ENCODE peak calls at places on chromosomes 3 and 15, in five cellular contexts. B is coronary artery, K is GM23338, N is BJ, J is thoracic aorta. Q is an unnamed sample.

GRCh38 chr15:29074045-29074444 is 188.3 kb downstream of the APBA2 start:
- DNase-seq in N (no peak), K (no peak), B (no peak), J (no peak), Q (no peak)

GRCh38 chr15:65937476-65937875 is 68.2 kb downstream of the RAB11A start:
- DNase-seq in N (no peak), J (no peak), B (no peak), K (no peak), Q (no peak)

GRCh38 chr3:182259579-182259978 is 533.7 kb upstream of the ATP11B start:
- DNase-seq in N (no peak), J (no peak), K (peak), B (no peak), Q (no peak)

GRCh38 chr15:101641894-101642293 is 10.3 kb downstream of the TM2D3 start:
- DNase-seq in K (no peak), J (no peak), B (no peak), N (no peak), Q (no peak)

GRCh38 chr3:196344663-196345062 is 6.5 kb upstream of the TM4SF19 start:
- DNase-seq in N (no peak), K (no peak), J (no peak), B (no peak), Q (no peak)

GRCh38 chr3:110378481-110378880 is 693.1 kb upstream of the NECTIN3 start:
- DNase-seq in K (no peak), B (no peak), N (no peak), J (no peak), Q (no peak)

GRCh38 chr3:75171632-75172230 is 492.4 kb upstream of the FRG2C start:
- DNase-seq in N (peak), B (no peak), K (peak), J (no peak), Q (peak)

GRCh38 chr15:40345867-40346578 is 4.8 kb upstream of the PHGR1 start:
- DNase-seq in K (no peak), J (no peak), N (no peak), B (no peak), Q (no peak)

GRCh38 chr15:71465109-71465508 is 345.2 kb upstream of the NR2E3 start:
- DNase-seq in B (no peak), K (no peak), N (no peak), J (no peak), Q (no peak)

GRCh38 chr15:69661871-69662667 is 209.5 kb downstream of the RPLP1 start:
- DNase-seq in B (peak), K (no peak), J (no peak), N (no peak), Q (no peak)

GRCh38 chr15:100687532-100688215 is 85.3 kb downstream of the ASB7 start:
- DNase-seq in K (no peak), J (no peak), B (peak), N (no peak), Q (peak)

GRCh38 chr3:163159306-163159705 is 1662.7 kb downstream of the OTOL1 start:
- DNase-seq in J (no peak), N (no peak), K (no peak), B (no peak), Q (no peak)

GRCh38 chr15:35627696-35628095 is 81.7 kb upstream of the DPH6 start:
- DNase-seq in N (no peak), K (no peak), J (no peak), B (no peak), Q (no peak)

GRCh38 chr3:118946449-118946848 is 88.2 kb downstream of the IGSF11 start:
- DNase-seq in N (no peak), K (no peak), J (no peak), B (no peak), Q (no peak)

GRCh38 chr3:24683511-24684384 is 189.1 kb upstream of the THRB start:
- DNase-seq in B (no peak), J (no peak), K (peak), N (no peak), Q (peak)

GRCh38 chr15:101647251-101647650 is 4.9 kb downstream of the TM2D3 start:
- DNase-seq in J (no peak), B (no peak), N (no peak), K (no peak), Q (no peak)

GRCh38 chr3:168864107-168865021 is 768.6 kb upstream of the GOLIM4 start:
- DNase-seq in B (no peak), K (no peak), J (no peak), N (no peak), Q (no peak)

GRCh38 chr15:40062816-40063562 is 24.0 kb upstream of the SRP14 start:
- DNase-seq in J (no peak), N (no peak), K (no peak), B (no peak), Q (no peak)

GRCh38 chr3:7567160-7567559 is 706.2 kb downstream of the GRM7 start:
- DNase-seq in K (no peak), B (no peak), N (no peak), J (no peak), Q (no peak)

GRCh38 chr3:56467108-56467507 is 1.2 kb downstream of the ERC2 start:
- DNase-seq in K (peak), J (no peak), B (no peak), N (no peak), Q (no peak)
- H3K4me3 ChIP-seq in K (peak), J (peak), B (peak), N (no peak), Q (no peak)

GRCh38 chr3:55668359-55668758 is 181.3 kb upstream of the WNT5A start:
- DNase-seq in K (no peak), N (no peak), B (no peak), J (no peak), Q (no peak)
- TF ChIP-seq CTCF in K (no peak), N (no peak), B (no peak), J (no peak), Q (no peak)

GRCh38 chr3:5572168-5572567 is 384.7 kb downstream of the EDEM1 start:
- DNase-seq in B (no peak), J (no peak), N (no peak), K (no peak), Q (no peak)

GRCh38 chr3:5579342-5579741 is 391.8 kb downstream of the EDEM1 start:
- DNase-seq in J (no peak), B (no peak), N (no peak), K (no peak), Q (no peak)

GRCh38 chr3:5580821-5581220 is 393.3 kb downstream of the EDEM1 start:
- DNase-seq in N (no peak), B (no peak), J (no peak), K (no peak), Q (no peak)

GRCh38 chr3:5581743-5582142 is 394.2 kb downstream of the EDEM1 start:
- DNase-seq in K (no peak), N (no peak), B (no peak), J (no peak), Q (no peak)

DNA sequence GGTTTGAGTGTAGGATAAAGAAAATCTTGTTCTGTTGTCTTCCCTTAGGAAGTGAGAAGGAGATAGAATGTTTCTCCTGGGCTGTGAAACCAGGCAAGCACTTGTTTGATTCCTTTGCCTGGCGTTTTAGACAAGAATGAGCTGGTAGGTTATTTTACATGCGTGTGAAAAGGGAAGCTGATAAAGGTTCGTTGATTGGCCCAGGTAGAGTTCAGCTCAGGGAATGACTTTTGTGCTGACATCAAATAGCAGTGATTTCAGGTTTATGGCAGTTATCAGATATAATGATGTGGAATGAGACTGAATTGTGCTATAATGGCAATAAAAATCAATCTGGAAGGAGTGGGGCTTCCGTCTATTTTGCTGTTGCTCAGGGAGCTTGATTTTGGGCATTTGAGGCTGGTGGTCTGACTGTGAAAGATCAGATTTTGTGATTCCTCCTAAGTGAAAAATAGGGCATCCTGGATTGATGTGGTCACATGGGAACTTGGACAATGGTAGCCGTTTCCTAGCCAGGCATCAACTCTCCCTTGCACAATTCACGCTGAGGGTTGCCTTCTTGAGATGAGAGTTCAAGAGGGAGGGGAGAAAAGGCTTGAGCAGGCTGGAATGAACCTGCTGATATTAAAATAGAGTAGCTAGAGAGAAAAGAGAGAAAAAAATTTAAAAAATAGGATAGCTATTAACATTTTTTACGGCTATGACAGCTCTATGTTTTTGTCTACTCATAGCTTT is 388.9 kb downstream of the EDEM1 start:
- DNase-seq in B (no peak), K (no peak), N (no peak), J (no peak), Q (no peak)
- H3K4me3 ChIP-seq in B (no peak), K (no peak), N (no peak), J (no peak), Q (no peak)

DNA sequence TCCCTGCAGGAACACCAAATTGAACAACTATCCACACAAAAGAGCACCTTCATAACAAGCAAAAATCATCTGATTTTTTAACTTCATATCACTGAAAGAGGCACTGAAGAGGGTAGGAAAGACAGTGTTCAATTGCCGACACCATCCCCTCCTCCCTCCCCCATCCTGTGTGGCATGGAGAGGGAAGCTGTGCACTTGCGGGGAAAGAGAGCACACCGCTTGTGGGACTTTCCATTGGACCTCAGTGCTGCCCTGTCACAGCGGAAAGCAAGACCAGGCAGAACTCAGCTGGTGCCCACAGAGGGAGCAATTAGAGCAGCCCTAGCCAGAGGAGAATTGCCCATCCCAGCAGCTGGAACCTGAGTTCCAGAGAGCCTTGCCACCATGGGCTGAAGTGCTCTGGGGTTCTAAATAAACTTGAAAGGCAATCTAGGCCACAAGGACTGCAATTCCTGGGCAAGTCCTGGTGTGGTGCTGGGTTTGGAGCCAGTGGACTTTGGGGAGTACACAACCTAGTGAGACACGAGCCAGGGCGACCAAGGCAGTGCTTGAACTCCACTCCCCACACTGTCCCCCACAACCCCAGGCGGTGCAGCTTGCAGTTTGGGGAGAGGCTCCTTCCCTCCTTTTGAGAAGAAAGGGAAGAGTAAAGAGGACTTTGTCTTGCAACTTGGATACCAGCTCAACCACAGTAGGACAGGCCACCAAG is 27.0 kb downstream of the PEAK1 start:
- DNase-seq in J (no peak), B (no peak), N (no peak), K (no peak), Q (no peak)
- TF ChIP-seq CTCF in J (no peak), B (no peak), N (no peak), K (no peak), Q (no peak)

GRCh38 chr15:89524184-89524583 is 27.8 kb upstream of the RHCG start:
- DNase-seq in K (no peak), N (no peak), J (no peak), B (no peak), Q (no peak)
- H3K4me3 ChIP-seq in K (no peak), N (no peak), J (no peak), B (no peak), Q (no peak)

DNA sequence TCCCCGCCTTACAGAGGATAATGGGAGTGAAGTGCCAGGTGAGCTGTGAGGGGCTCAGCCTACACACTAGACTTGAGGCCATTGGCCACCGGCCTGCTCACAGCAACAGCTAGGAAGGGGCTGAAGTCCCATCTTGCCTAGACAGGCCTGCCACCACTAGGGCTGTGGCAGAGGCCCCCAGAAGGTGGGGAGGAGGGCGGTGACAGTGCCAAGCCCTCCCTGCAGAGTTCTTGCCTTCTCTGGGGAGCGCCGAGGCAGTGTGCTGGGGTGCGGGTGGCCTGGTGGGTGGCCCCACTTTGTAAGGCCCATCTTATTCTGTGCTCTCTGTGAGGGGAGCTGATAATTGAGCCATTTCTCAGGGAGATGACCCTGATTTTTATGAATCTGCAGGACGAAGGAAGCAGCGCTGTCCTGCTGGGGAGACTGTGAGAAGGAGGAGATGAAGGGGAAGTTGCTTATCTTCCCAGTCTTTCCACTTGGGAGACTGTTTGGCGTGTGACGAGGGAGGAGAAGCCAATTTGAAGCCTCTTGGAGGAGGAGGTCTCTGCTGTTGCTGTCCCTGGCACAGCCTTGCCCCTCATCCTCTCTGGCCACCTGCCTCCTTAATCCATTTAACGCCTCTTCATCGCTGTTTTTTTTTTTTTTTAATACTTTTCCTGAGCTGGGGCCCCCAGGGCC is 104.3 kb downstream of the LINGO1 start:
- DNase-seq in J (no peak), K (no peak), B (no peak), N (no peak), Q (no peak)
- TF ChIP-seq CTCF in J (no peak), K (no peak), B (no peak), N (no peak), Q (no peak)